ENCODE peak calls at places on chromosomes 7 and 10, in eight cellular contexts. L is body of pancreas, B is A549, A is HCT116, R is IMR-90, K is prostate gland, W is thyroid gland, Z is right lobe of liver. I is an unnamed sample.

GRCh38 chr10:45580781-45581496 is 91.6 kb downstream of the ZFAND4 start:
- DNase-seq in R (no peak), K (no peak), L (no peak), A (no peak), Z (no peak), W (no peak), B (no peak), I (no peak)

GRCh38 chr7:66859794-66860645 is 61.0 kb upstream of the TMEM248 start:
- DNase-seq in R (peak), L (no peak), Z (no peak), A (no peak), K (peak), B (no peak), W (no peak), I (no peak)

GRCh38 chr7:30468791-30469190 is 9.8 kb downstream of the NOD1 start:
- DNase-seq in R (peak), B (no peak), Z (no peak), A (no peak), W (no peak), L (no peak), K (no peak), I (peak)

GRCh38 chr10:86931872-86932271 is 25.5 kb downstream of the MMRN2 start:
- DNase-seq in W (no peak), A (no peak), L (no peak), K (no peak), R (peak), Z (no peak), B (no peak), I (no peak)

GRCh38 chr7:30249986-30250774 is 34.2 kb upstream of the ZNRF2 start:
- DNase-seq in W (no peak), Z (no peak), B (no peak), R (no peak), A (no peak), L (no peak), K (no peak), I (no peak)

GRCh38 chr7:108660465-108660864 is 90.8 kb downstream of the DNAJB9 start:
- DNase-seq in L (no peak), Z (no peak), K (no peak), R (peak), B (peak), W (no peak), A (peak), I (no peak)

GRCh38 chr7:137003071-137003470 is 134.6 kb downstream of the CHRM2 start:
- DNase-seq in A (no peak), R (no peak), Z (no peak), L (no peak), B (no peak), W (no peak), K (no peak), I (no peak)

GRCh38 chr10:10818082-10818481 is 199.6 kb upstream of the CELF2 start:
- DNase-seq in Z (no peak), B (no peak), L (no peak), R (peak), K (no peak), A (no peak), W (no peak), I (no peak)

GRCh38 chr7:46357290-46357689 is 436.2 kb upstream of the IGFBP3 start:
- DNase-seq in L (no peak), A (no peak), Z (no peak), W (no peak), K (no peak), R (no peak), B (no peak), I (no peak)

GRCh38 chr10:93436577-93436976 is 45.6 kb downstream of the MYOF start:
- DNase-seq in L (no peak), R (peak), K (no peak), B (no peak), W (peak), Z (no peak), A (no peak), I (peak)

GRCh38 chr10:34217524-34217923 is 597.6 kb downstream of the PARD3 start:
- DNase-seq in W (no peak), K (no peak), B (no peak), L (no peak), Z (no peak), R (no peak), A (no peak), I (no peak)

GRCh38 chr10:114412907-114413386 is 8.6 kb upstream of the AFAP1L2 start:
- DNase-seq in B (peak), R (peak), A (peak), K (no peak), W (peak), L (peak), Z (no peak), I (peak)

GRCh38 chr10:79397051-79397450 is 48.4 kb downstream of the ZCCHC24 start:
- DNase-seq in W (no peak), K (no peak), Z (no peak), R (no peak), B (no peak), A (no peak), L (no peak), I (no peak)

GRCh38 chr7:123864012-123864411 is 19.0 kb downstream of the HYAL4 start:
- DNase-seq in W (no peak), A (no peak), Z (no peak), R (no peak), B (no peak), K (no peak), L (no peak), I (no peak)

GRCh38 chr10:80260295-80261243 is 28.9 kb downstream of the MAT1A start:
- DNase-seq in A (no peak), K (no peak), L (no peak), Z (peak), B (peak), W (no peak), R (no peak), I (no peak)

GRCh38 chr10:127414024-127414423 is 135.1 kb upstream of the NPS start:
- DNase-seq in L (no peak), B (no peak), R (no peak), Z (no peak), A (no peak), K (no peak), W (no peak), I (no peak)

GRCh38 chr10:128684215-128684614 is 558.0 kb upstream of the MKI67 start:
- DNase-seq in B (no peak), A (no peak), L (no peak), W (no peak), Z (no peak), R (no peak), K (no peak), I (no peak)

GRCh38 chr7:81725496-81726117 is 44.2 kb downstream of the HGF start:
- DNase-seq in L (no peak), R (peak), A (no peak), Z (no peak), K (no peak), W (no peak), B (no peak), I (no peak)

GRCh38 chr10:62681211-62681940 is 123.1 kb upstream of the ADO start:
- DNase-seq in R (no peak), B (no peak), L (no peak), K (no peak), A (no peak), Z (no peak), W (no peak), I (no peak)

GRCh38 chr7:116836911-116837310 is 25.5 kb upstream of the CAPZA2 start:
- DNase-seq in Z (no peak), R (no peak), K (no peak), A (peak), B (peak), W (no peak), L (no peak), I (no peak)

GRCh38 chr10:52019078-52019644 is 294.9 kb upstream of the DKK1 start:
- DNase-seq in K (no peak), A (no peak), R (no peak), Z (no peak), B (no peak), W (no peak), L (no peak), I (no peak)

GRCh38 chr7:134886353-134887057 is 99.8 kb upstream of the AGBL3 start:
- DNase-seq in B (peak), A (no peak), K (no peak), L (no peak), R (peak), W (peak), Z (peak), I (peak)

GRCh38 chr7:20470726-20471125 is 140.0 kb downstream of the ITGB8 start:
- DNase-seq in B (no peak), A (no peak), W (no peak), K (no peak), L (no peak), R (no peak), Z (no peak), I (no peak)

GRCh38 chr10:44571701-44572100 is 186.8 kb upstream of the CXCL12 start:
- DNase-seq in R (peak), A (no peak), K (no peak), W (no peak), L (no peak), B (no peak), Z (no peak), I (no peak)

GRCh38 chr10:84499846-84500245 is 171.5 kb downstream of the CCSER2 start:
- DNase-seq in A (no peak), W (no peak), L (no peak), Z (no peak), B (no peak), K (no peak), R (peak), I (no peak)

GRCh38 chr10:75926763-75927162 is 495.3 kb downstream of the LRMDA start:
- DNase-seq in W (no peak), A (peak), L (peak), R (peak), Z (peak), K (no peak), B (no peak), I (peak)

GRCh38 chr7:113582471-113582870 is 336.3 kb downstream of the PPP1R3A start:
- DNase-seq in L (no peak), Z (no peak), K (no peak), B (no peak), R (no peak), W (no peak), A (no peak), I (no peak)

GRCh38 chr10:44986670-44987069 is 8.1 kb upstream of the DEPP1 start:
- DNase-seq in L (no peak), K (no peak), Z (no peak), B (no peak), R (peak), A (no peak), W (no peak), I (no peak)

GRCh38 chr7:69748530-69748929 is 150.3 kb downstream of the AUTS2 start:
- DNase-seq in W (no peak), L (no peak), Z (no peak), K (no peak), B (no peak), R (no peak), A (no peak), I (no peak)

GRCh38 chr10:102281103-102281502 is 35.8 kb downstream of the GBF1 start:
- DNase-seq in B (no peak), K (no peak), Z (no peak), A (no peak), R (peak), W (no peak), L (no peak), I (no peak)

GRCh38 chr7:132400667-132401142 is 175.6 kb downstream of the PLXNA4 start:
- DNase-seq in L (no peak), K (no peak), W (no peak), B (no peak), R (no peak), A (no peak), Z (no peak), I (no peak)

GRCh38 chr7:100053201-100053600 is 3.6 kb downstream of the ZSCAN21 start:
- DNase-seq in Z (no peak), L (peak), W (no peak), B (peak), K (peak), R (peak), A (peak), I (no peak)

DNA sequence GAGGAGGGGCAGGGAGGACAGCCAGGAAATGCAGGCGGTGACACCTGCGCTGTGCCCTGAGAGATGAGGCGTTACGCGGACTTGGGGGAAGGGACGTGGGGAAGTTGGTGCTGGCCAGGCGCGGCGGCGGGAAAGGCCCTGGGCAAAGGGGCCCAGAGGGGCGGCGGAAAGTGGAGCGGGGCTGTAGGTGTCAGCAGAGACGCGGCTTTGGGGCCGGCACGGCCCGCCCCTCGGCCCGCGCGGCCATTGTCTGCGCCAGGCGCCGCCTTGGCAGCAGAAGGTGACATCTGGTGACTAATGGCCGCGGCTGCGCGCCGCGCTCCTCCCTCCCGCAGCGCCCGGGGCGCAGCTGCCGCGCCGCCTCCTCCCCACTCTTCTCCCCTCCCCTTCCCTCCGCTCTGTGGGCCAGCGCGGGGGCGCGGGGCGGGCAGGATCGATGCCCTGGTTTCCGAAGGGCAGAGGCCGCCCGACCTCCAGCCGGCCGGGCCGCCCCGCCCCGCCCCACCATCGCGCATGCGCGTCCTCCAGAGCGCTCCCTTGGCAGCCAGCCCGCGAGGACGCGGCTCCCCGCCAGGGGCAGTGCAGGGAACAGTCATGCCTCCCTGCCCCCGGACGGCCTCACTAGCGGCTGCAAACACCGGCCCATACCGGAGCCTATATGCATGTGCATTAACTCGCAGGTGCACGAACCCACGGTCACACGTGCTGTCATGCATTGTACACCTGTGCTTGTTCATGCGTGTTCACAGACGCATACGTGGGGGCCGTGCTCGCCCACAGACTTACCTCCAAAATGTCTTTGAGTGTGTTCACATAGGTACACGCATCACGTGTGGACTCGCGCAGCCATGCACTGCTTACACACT is 269.6 kb downstream of the RPS24 start:
- DNase-seq in R (peak), W (peak), K (peak), B (peak), L (peak), Z (peak), A (peak), I (peak)
- TF ChIP-seq POLR2A in R (peak), W (peak), K (peak), B (peak), L (peak), Z (peak), A (peak), I (peak)

GRCh38 chr7:44326261-44327125 is 1.1 kb upstream of the CAMK2B start:
- DNase-seq in K (no peak), L (no peak), R (no peak), A (no peak), W (no peak), B (no peak), Z (no peak), I (no peak)
- TF ChIP-seq CTCF in K (no peak), L (no peak), R (no peak), A (no peak), W (no peak), B (no peak), Z (no peak), I (no peak)

GRCh38 chr10:3728563-3728962 is 56.4 kb downstream of the KLF6 start:
- DNase-seq in L (no peak), R (no peak), K (no peak), B (no peak), W (no peak), A (no peak), Z (no peak), I (no peak)

GRCh38 chr10:3727268-3727667 is 57.7 kb downstream of the KLF6 start:
- DNase-seq in Z (no peak), A (no peak), K (no peak), B (no peak), R (no peak), L (no peak), W (no peak), I (no peak)

GRCh38 chr10:3720228-3721019 is 64.6 kb downstream of the KLF6 start:
- DNase-seq in L (peak), Z (peak), B (no peak), R (peak), K (no peak), A (no peak), W (no peak), I (peak)

GRCh38 chr10:3719024-3719843 is 65.8 kb downstream of the KLF6 start:
- DNase-seq in Z (no peak), K (peak), A (no peak), B (no peak), R (no peak), L (peak), W (peak), I (no peak)

DNA sequence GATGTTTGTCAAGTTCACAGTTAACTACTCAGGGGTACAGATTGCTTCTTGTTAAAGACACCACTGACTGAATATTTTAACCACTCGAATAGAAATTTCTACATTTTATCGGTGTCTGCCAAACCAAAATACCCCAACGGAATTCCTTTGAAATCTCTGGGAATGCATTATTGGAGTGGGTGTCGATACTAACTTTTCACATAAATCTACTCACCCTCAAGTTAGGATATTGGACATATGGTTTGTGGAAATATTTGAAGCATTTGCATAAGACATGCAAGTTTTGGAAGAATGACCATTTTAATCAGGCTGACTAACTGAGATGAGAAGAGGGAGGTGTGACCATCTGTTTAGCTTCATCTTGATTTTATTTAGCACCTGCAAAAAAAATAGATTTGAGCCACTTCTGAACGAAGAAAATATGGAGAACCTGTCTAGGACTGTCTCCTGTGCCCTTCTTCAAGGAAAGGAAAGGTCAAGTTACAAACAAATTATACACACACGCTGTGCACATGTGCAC is 61.2 kb downstream of the KLF6 start:
- DNase-seq in R (no peak), B (no peak), W (no peak), L (no peak), K (no peak), A (no peak), Z (no peak), I (no peak)
- H3K27ac ChIP-seq in R (no peak), B (no peak), W (no peak), L (no peak), K (no peak), A (no peak), Z (no peak), I (no peak)

GRCh38 chr10:61000769-61001730 is 57.1 kb upstream of the RHOBTB1 start:
- DNase-seq in L (peak), B (peak), W (peak), Z (peak), R (peak), A (no peak), K (peak), I (no peak)
- TF ChIP-seq POLR2A in L (peak), B (peak), W (no peak), Z (no peak), R (no peak), A (no peak), K (no peak), I (no peak)

DNA sequence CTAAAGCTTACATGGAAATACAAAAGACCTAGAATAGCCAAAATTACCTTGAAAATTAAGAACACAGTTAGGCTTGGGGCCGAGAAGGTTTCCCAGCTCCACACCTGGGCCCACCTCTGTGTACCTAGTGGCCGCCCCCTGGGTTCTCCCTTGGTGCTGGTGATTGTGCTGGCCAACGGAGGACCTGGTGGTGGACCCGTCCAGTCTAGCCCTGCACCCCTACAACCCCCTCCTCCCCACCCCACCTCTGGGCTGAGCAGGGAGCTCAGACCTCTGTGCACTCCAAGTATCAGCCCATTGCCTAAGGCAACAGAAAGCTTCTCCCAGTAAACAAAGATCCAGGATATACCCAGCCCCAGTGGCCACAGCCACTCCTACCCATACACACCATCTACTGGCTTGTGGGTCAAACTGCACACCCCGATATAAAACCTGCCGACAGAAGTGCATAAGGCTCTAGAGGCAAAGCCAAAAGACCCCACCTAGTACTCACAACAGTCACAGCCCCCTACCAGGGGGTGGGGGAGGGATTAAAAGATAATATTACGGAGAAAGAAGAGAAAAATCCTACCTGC is 105.0 kb upstream of the DIP2C start:
- DNase-seq in W (no peak), K (no peak), B (no peak), R (peak), Z (no peak), A (no peak), L (peak), I (peak)
- TF ChIP-seq CTCF in W (no peak), K (peak), B (no peak), R (peak), Z (peak), A (peak), L (no peak), I (no peak)

DNA sequence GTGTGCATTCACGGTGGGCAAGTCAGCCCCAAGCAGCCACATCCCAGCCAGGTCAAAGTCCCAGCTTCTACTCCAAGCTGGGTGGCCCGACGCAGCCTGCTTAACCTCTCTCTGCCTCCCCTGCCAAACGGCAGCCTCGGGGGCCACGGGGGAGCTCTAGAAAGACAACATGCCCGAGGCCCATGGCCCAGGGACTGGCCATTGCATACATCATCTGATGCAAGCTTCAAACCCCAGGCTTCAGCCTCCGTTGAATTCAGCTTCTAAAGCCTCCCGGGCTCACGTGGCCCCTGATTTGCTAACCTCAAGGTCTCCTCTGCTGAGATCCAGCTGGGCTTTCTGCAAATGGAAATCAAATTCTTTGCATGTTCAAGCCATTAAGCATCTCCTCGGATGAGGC is 61.2 kb upstream of the DNAAF5 start:
- DNase-seq in B (no peak), W (no peak), L (no peak), Z (no peak), R (peak), K (no peak), A (no peak), I (peak)
- H3K27ac ChIP-seq in B (no peak), W (no peak), L (no peak), Z (no peak), R (peak), K (no peak), A (no peak), I (peak)

I was measured in uterus.